ENCODE peak calls at places on chromosomes 12 and 14, in eight cellular contexts. One of them, this sample, is unnamed.

GRCh38 chr14:68939893-68940613 is 39.0 kb downstream of the ACTN1 start:
- DNase-seq in upper lobe of left lung: no peak
- DNase-seq in NB4: no peak
- DNase-seq in transverse colon: peak; percentile 67
- DNase-seq in A549: peak; percentile 98
- DNase-seq in uterus: peak; percentile 77
- DNase-seq in adrenal gland: peak; percentile 61
- DNase-seq in ovary: peak; percentile 33
- DNase-seq in this sample: no peak

GRCh38 chr14:55702501-55702900 is 122.5 kb downstream of the KTN1 start:
- DNase-seq in upper lobe of left lung: no peak
- DNase-seq in NB4: no peak
- DNase-seq in transverse colon: no peak
- DNase-seq in A549: no peak
- DNase-seq in uterus: no peak
- DNase-seq in adrenal gland: no peak
- DNase-seq in ovary: no peak
- DNase-seq in this sample: no peak

GRCh38 chr14:88856786-88857366 is 32.4 kb downstream of the TTC8 start:
- DNase-seq in upper lobe of left lung: no peak
- DNase-seq in NB4: no peak
- DNase-seq in transverse colon: no peak
- DNase-seq in A549: no peak
- DNase-seq in uterus: no peak
- DNase-seq in adrenal gland: no peak
- DNase-seq in ovary: no peak
- DNase-seq in this sample: no peak

GRCh38 chr14:79246200-79246599 is 965.1 kb downstream of the DIO2 start:
- DNase-seq in upper lobe of left lung: no peak
- DNase-seq in NB4: no peak
- DNase-seq in transverse colon: no peak
- DNase-seq in A549: no peak
- DNase-seq in uterus: no peak
- DNase-seq in adrenal gland: no peak
- DNase-seq in ovary: no peak
- DNase-seq in this sample: no peak

GRCh38 chr14:24325963-24326362 is 8.9 kb downstream of the ADCY4 start:
- DNase-seq in upper lobe of left lung: no peak
- DNase-seq in NB4: no peak
- DNase-seq in transverse colon: no peak
- DNase-seq in A549: no peak
- DNase-seq in uterus: no peak
- DNase-seq in adrenal gland: no peak
- DNase-seq in ovary: no peak
- DNase-seq in this sample: no peak

GRCh38 chr12:54935235-54935951 is 49.2 kb downstream of the TESPA1 start:
- DNase-seq in upper lobe of left lung: peak; percentile 27
- DNase-seq in NB4: peak; percentile 77
- DNase-seq in transverse colon: no peak
- DNase-seq in A549: peak; percentile 84
- DNase-seq in uterus: no peak
- DNase-seq in adrenal gland: peak; percentile 20
- DNase-seq in ovary: no peak
- DNase-seq in this sample: peak; percentile 55

GRCh38 chr12:93039062-93039461 is 110.0 kb upstream of the EEA1 start:
- DNase-seq in upper lobe of left lung: no peak
- DNase-seq in NB4: peak; percentile 15
- DNase-seq in transverse colon: no peak
- DNase-seq in A549: no peak
- DNase-seq in uterus: no peak
- DNase-seq in adrenal gland: no peak
- DNase-seq in ovary: no peak
- DNase-seq in this sample: no peak

GRCh38 chr12:3088251-3088650 is 11.1 kb downstream of the TSPAN9 start:
- DNase-seq in upper lobe of left lung: no peak
- DNase-seq in NB4: no peak
- DNase-seq in transverse colon: no peak
- DNase-seq in A549: no peak
- DNase-seq in uterus: no peak
- DNase-seq in adrenal gland: no peak
- DNase-seq in ovary: no peak
- DNase-seq in this sample: no peak

GRCh38 chr12:127964717-127965116 is 302.3 kb upstream of the TMEM132C start:
- DNase-seq in upper lobe of left lung: no peak
- DNase-seq in NB4: peak; percentile 45
- DNase-seq in transverse colon: no peak
- DNase-seq in A549: peak; percentile 18
- DNase-seq in uterus: no peak
- DNase-seq in adrenal gland: peak; percentile 15
- DNase-seq in ovary: no peak
- DNase-seq in this sample: peak; percentile 0

GRCh38 chr14:67359775-67360468 is at the start of the genes ATP6V1D and EIF2S1:
- DNase-seq in upper lobe of left lung: peak; percentile 99
- DNase-seq in NB4: peak; percentile 99
- DNase-seq in transverse colon: peak; percentile 99
- DNase-seq in A549: peak; percentile 100
- DNase-seq in uterus: peak; percentile 99
- DNase-seq in adrenal gland: peak; percentile 100
- DNase-seq in ovary: peak; percentile 99
- DNase-seq in this sample: peak; percentile 100

GRCh38 chr14:89236846-89237245 is 180.2 kb downstream of the FOXN3 start:
- DNase-seq in upper lobe of left lung: no peak
- DNase-seq in NB4: no peak
- DNase-seq in transverse colon: no peak
- DNase-seq in A549: no peak
- DNase-seq in uterus: no peak
- DNase-seq in adrenal gland: no peak
- DNase-seq in ovary: no peak
- DNase-seq in this sample: peak; percentile 9

GRCh38 chr12:93636708-93637107 is 40.5 kb upstream of the CRADD start:
- DNase-seq in upper lobe of left lung: no peak
- DNase-seq in NB4: no peak
- DNase-seq in transverse colon: no peak
- DNase-seq in A549: no peak
- DNase-seq in uterus: no peak
- DNase-seq in adrenal gland: no peak
- DNase-seq in ovary: no peak
- DNase-seq in this sample: no peak

GRCh38 chr12:33596061-33596460 is 156.4 kb upstream of the SYT10 start:
- DNase-seq in upper lobe of left lung: no peak
- DNase-seq in NB4: no peak
- DNase-seq in transverse colon: no peak
- DNase-seq in A549: no peak
- DNase-seq in uterus: no peak
- DNase-seq in adrenal gland: no peak
- DNase-seq in ovary: no peak
- DNase-seq in this sample: no peak

GRCh38 chr12:85632390-85632789 is 203.8 kb downstream of the RASSF9 start:
- DNase-seq in upper lobe of left lung: no peak
- DNase-seq in NB4: no peak
- DNase-seq in transverse colon: no peak
- DNase-seq in A549: no peak
- DNase-seq in uterus: no peak
- DNase-seq in adrenal gland: no peak
- DNase-seq in ovary: no peak
- DNase-seq in this sample: no peak

GRCh38 chr14:72217164-72217563 is 284.9 kb downstream of the RGS6 start:
- DNase-seq in upper lobe of left lung: no peak
- DNase-seq in NB4: no peak
- DNase-seq in transverse colon: no peak
- DNase-seq in A549: no peak
- DNase-seq in uterus: no peak
- DNase-seq in adrenal gland: no peak
- DNase-seq in ovary: no peak
- DNase-seq in this sample: no peak

GRCh38 chr12:107133462-107133861 is 40.1 kb upstream of the CRY1 start:
- DNase-seq in upper lobe of left lung: no peak
- DNase-seq in NB4: peak; percentile 9
- DNase-seq in transverse colon: no peak
- DNase-seq in A549: no peak
- DNase-seq in uterus: no peak
- DNase-seq in adrenal gland: no peak
- DNase-seq in ovary: no peak
- DNase-seq in this sample: no peak

GRCh38 chr12:122182887-122183587 is at the start of gene LRRC43:
- DNase-seq in upper lobe of left lung: peak; percentile 47
- DNase-seq in NB4: peak; percentile 66
- DNase-seq in transverse colon: peak; percentile 41
- DNase-seq in A549: no peak
- DNase-seq in uterus: no peak
- DNase-seq in adrenal gland: peak; percentile 43
- DNase-seq in ovary: peak; percentile 29
- DNase-seq in this sample: no peak

GRCh38 chr12:32140867-32141266 is 34.2 kb downstream of the BICD1 start:
- DNase-seq in upper lobe of left lung: no peak
- DNase-seq in NB4: no peak
- DNase-seq in transverse colon: no peak
- DNase-seq in A549: no peak
- DNase-seq in uterus: no peak
- DNase-seq in adrenal gland: no peak
- DNase-seq in ovary: no peak
- DNase-seq in this sample: no peak

GRCh38 chr12:22201101-22201500 is 133.4 kb downstream of the ST8SIA1 start:
- DNase-seq in upper lobe of left lung: no peak
- DNase-seq in NB4: no peak
- DNase-seq in transverse colon: no peak
- DNase-seq in A549: no peak
- DNase-seq in uterus: no peak
- DNase-seq in adrenal gland: no peak
- DNase-seq in ovary: no peak
- DNase-seq in this sample: no peak

GRCh38 chr12:71947645-71948105 is 9.0 kb downstream of the TPH2 start:
- DNase-seq in upper lobe of left lung: peak; percentile 65
- DNase-seq in NB4: peak; percentile 22
- DNase-seq in transverse colon: no peak
- DNase-seq in A549: no peak
- DNase-seq in uterus: no peak
- DNase-seq in adrenal gland: no peak
- DNase-seq in ovary: no peak
- DNase-seq in this sample: no peak

GRCh38 chr12:50788562-50788961 is 24.7 kb downstream of the ATF1 start:
- DNase-seq in upper lobe of left lung: no peak
- DNase-seq in NB4: no peak
- DNase-seq in transverse colon: no peak
- DNase-seq in A549: no peak
- DNase-seq in uterus: no peak
- DNase-seq in adrenal gland: no peak
- DNase-seq in ovary: no peak
- DNase-seq in this sample: no peak
- TF ChIP-seq POLR2A in upper lobe of left lung: no peak
- TF ChIP-seq POLR2A in NB4: no peak
- TF ChIP-seq POLR2A in transverse colon: no peak
- TF ChIP-seq POLR2A in A549: no peak
- TF ChIP-seq POLR2A in uterus: no peak
- TF ChIP-seq POLR2A in adrenal gland: no peak
- TF ChIP-seq POLR2A in ovary: no peak
- TF ChIP-seq POLR2A in this sample: no peak

GRCh38 chr12:123617580-123617979 is 15.7 kb downstream of the DDX55 start:
- DNase-seq in upper lobe of left lung: no peak
- DNase-seq in NB4: no peak
- DNase-seq in transverse colon: no peak
- DNase-seq in A549: no peak
- DNase-seq in uterus: no peak
- DNase-seq in adrenal gland: no peak
- DNase-seq in ovary: no peak
- DNase-seq in this sample: no peak

GRCh38 chr12:123617144-123617543 is 15.2 kb downstream of the DDX55 start:
- DNase-seq in upper lobe of left lung: no peak
- DNase-seq in NB4: no peak
- DNase-seq in transverse colon: no peak
- DNase-seq in A549: no peak
- DNase-seq in uterus: no peak
- DNase-seq in adrenal gland: no peak
- DNase-seq in ovary: no peak
- DNase-seq in this sample: no peak

GRCh38 chr12:123621619-123622530 is 11.6 kb downstream of the EIF2B1 start:
- DNase-seq in upper lobe of left lung: no peak
- DNase-seq in NB4: no peak
- DNase-seq in transverse colon: no peak
- DNase-seq in A549: no peak
- DNase-seq in uterus: no peak
- DNase-seq in adrenal gland: no peak
- DNase-seq in ovary: no peak
- DNase-seq in this sample: no peak

DNA sequence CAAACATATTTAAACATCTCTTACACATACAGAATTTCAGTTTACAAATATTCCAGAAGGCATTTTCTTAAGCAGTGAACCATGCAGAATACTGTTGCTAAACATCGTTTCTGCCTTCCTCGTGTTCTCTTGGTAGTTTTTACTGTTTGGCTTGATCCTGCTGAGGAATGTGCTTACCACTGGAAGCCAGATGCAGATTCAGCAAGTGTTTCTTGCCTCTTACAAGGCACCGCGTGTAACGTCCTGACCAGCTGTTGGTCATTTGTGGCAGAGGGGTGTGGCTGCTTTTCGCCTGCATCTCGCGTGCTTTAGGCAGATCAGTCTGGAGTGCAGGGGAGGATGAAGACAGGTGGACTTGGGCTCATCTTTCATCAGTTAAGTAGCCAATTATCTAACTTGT is 12.4 kb downstream of the EIF2B1 start:
- DNase-seq in upper lobe of left lung: no peak
- DNase-seq in NB4: no peak
- DNase-seq in transverse colon: no peak
- DNase-seq in A549: no peak
- DNase-seq in uterus: no peak
- DNase-seq in adrenal gland: no peak
- DNase-seq in ovary: no peak
- DNase-seq in this sample: no peak
- TF ChIP-seq POLR2A in upper lobe of left lung: no peak
- TF ChIP-seq POLR2A in NB4: no peak
- TF ChIP-seq POLR2A in transverse colon: no peak
- TF ChIP-seq POLR2A in A549: no peak
- TF ChIP-seq POLR2A in uterus: no peak
- TF ChIP-seq POLR2A in adrenal gland: no peak
- TF ChIP-seq POLR2A in ovary: no peak
- TF ChIP-seq POLR2A in this sample: no peak

GRCh38 chr14:77206877-77207389 is 25.3 kb downstream of the TMEM63C start:
- DNase-seq in upper lobe of left lung: no peak
- DNase-seq in NB4: no peak
- DNase-seq in transverse colon: no peak
- DNase-seq in A549: no peak
- DNase-seq in uterus: no peak
- DNase-seq in adrenal gland: no peak
- DNase-seq in ovary: no peak
- DNase-seq in this sample: no peak
- TF ChIP-seq POLR2A in upper lobe of left lung: no peak
- TF ChIP-seq POLR2A in NB4: no peak
- TF ChIP-seq POLR2A in transverse colon: no peak
- TF ChIP-seq POLR2A in A549: no peak
- TF ChIP-seq POLR2A in uterus: no peak
- TF ChIP-seq POLR2A in adrenal gland: no peak
- TF ChIP-seq POLR2A in ovary: no peak
- TF ChIP-seq POLR2A in this sample: no peak

DNA sequence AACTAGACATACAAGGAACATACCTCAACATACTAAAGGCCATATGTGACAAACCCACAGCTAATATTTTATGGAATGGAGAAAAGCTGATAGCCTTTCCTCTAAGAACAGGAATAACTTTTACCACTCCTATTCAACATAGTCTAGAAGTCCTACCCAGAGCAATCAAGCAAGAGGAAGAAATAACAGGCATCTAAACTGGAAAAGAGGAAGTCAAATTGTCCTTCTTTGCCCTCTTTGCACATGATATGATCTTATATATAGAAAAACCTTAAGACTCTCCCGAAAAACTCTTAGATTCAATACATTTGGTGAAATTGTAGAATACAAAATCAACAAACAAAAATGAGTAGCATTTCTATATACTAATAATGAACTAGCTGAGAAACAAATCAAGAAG is 110.0 kb downstream of the ATP23 start:
- DNase-seq in upper lobe of left lung: no peak
- DNase-seq in NB4: no peak
- DNase-seq in transverse colon: no peak
- DNase-seq in A549: no peak
- DNase-seq in uterus: no peak
- DNase-seq in adrenal gland: no peak
- DNase-seq in ovary: no peak
- DNase-seq in this sample: no peak
- TF ChIP-seq POLR2A in upper lobe of left lung: no peak
- TF ChIP-seq POLR2A in NB4: no peak
- TF ChIP-seq POLR2A in transverse colon: no peak
- TF ChIP-seq POLR2A in A549: no peak
- TF ChIP-seq POLR2A in uterus: no peak
- TF ChIP-seq POLR2A in adrenal gland: no peak
- TF ChIP-seq POLR2A in ovary: no peak
- TF ChIP-seq POLR2A in this sample: no peak